ENCODE peak calls at places on chromosomes 12 and 14, in four cellular contexts. One of them, this sample, is unnamed. For H3K36me3 and H3K27me3, the result is how much of the 10 kb centered on the place peaks cover.

GRCh38 chr14:100304825-100305445 is 1.3 kb downstream of the SLC25A29 start:
- DNase-seq in lung: peak
- DNase-seq in effector memory CD4-positive, alpha-beta T cell: peak
- DNase-seq in mesendoderm: peak
- DNase-seq in this sample: peak

GRCh38 chr14:68345738-68346137 is 447.1 kb downstream of the ZFP36L1 start:
- DNase-seq in mesendoderm: no peak
- DNase-seq in lung: no peak
- DNase-seq in effector memory CD4-positive, alpha-beta T cell: no peak
- DNase-seq in this sample: no peak

GRCh38 chr12:42550815-42551214 is 38.7 kb downstream of the PRICKLE1 start:
- DNase-seq in lung: no peak
- DNase-seq in mesendoderm: no peak
- DNase-seq in effector memory CD4-positive, alpha-beta T cell: no peak
- DNase-seq in this sample: no peak

GRCh38 chr12:73935817-73936216 is 601.8 kb upstream of the ATXN7L3B start:
- DNase-seq in effector memory CD4-positive, alpha-beta T cell: no peak
- DNase-seq in lung: no peak
- DNase-seq in mesendoderm: peak
- DNase-seq in this sample: peak

GRCh38 chr12:124480469-124481256 is 86.7 kb downstream of the NCOR2 start:
- DNase-seq in lung: no peak
- DNase-seq in mesendoderm: no peak
- DNase-seq in effector memory CD4-positive, alpha-beta T cell: no peak
- DNase-seq in this sample: peak

GRCh38 chr14:53509227-53509822 is 356.2 kb upstream of the DDHD1 start:
- DNase-seq in mesendoderm: peak
- DNase-seq in effector memory CD4-positive, alpha-beta T cell: no peak
- DNase-seq in lung: no peak
- DNase-seq in this sample: no peak

GRCh38 chr14:71175491-71175890 is 268.2 kb downstream of the PCNX1 start:
- DNase-seq in mesendoderm: no peak
- DNase-seq in effector memory CD4-positive, alpha-beta T cell: no peak
- DNase-seq in lung: no peak
- DNase-seq in this sample: no peak

GRCh38 chr12:114665411-114666181 is 18.4 kb downstream of the TBX3 start:
- DNase-seq in lung: no peak
- DNase-seq in mesendoderm: peak
- DNase-seq in effector memory CD4-positive, alpha-beta T cell: no peak
- DNase-seq in this sample: peak

GRCh38 chr14:28142400-28143015 is 624.1 kb upstream of the FOXG1 start:
- DNase-seq in lung: no peak
- DNase-seq in effector memory CD4-positive, alpha-beta T cell: no peak
- DNase-seq in mesendoderm: peak
- DNase-seq in this sample: peak

GRCh38 chr14:23299986-23300686 is 2.5 kb downstream of the PPP1R3E start:
- DNase-seq in mesendoderm: no peak
- DNase-seq in lung: no peak
- DNase-seq in effector memory CD4-positive, alpha-beta T cell: no peak
- DNase-seq in this sample: no peak

GRCh38 chr12:99278899-99279298 is 368.7 kb upstream of the GARIN6 start:
- DNase-seq in lung: no peak
- DNase-seq in mesendoderm: peak
- DNase-seq in effector memory CD4-positive, alpha-beta T cell: no peak
- DNase-seq in this sample: no peak

GRCh38 chr12:72012874-72013273 is 74.2 kb downstream of the TPH2 start:
- DNase-seq in lung: no peak
- DNase-seq in effector memory CD4-positive, alpha-beta T cell: no peak
- DNase-seq in mesendoderm: no peak
- DNase-seq in this sample: no peak

GRCh38 chr14:92513204-92513965 is at the start of gene RIN3:
- DNase-seq in mesendoderm: peak
- DNase-seq in lung: peak
- DNase-seq in effector memory CD4-positive, alpha-beta T cell: peak
- DNase-seq in this sample: peak

GRCh38 chr12:27245039-27245438 is 953 bp downstream of the STK38L start:
- DNase-seq in lung: no peak
- DNase-seq in effector memory CD4-positive, alpha-beta T cell: no peak
- DNase-seq in mesendoderm: peak
- DNase-seq in this sample: no peak

GRCh38 chr14:57290753-57291152 is 22.0 kb downstream of the AP5M1 start:
- DNase-seq in lung: no peak
- DNase-seq in effector memory CD4-positive, alpha-beta T cell: no peak
- DNase-seq in mesendoderm: no peak
- DNase-seq in this sample: no peak

GRCh38 chr14:52951730-52952481 is 1.1 kb upstream of the FERMT2 start:
- DNase-seq in mesendoderm: peak
- DNase-seq in effector memory CD4-positive, alpha-beta T cell: no peak
- DNase-seq in lung: peak
- DNase-seq in this sample: peak

GRCh38 chr14:64419003-64419402 is 30.9 kb downstream of the MTHFD1 start:
- DNase-seq in effector memory CD4-positive, alpha-beta T cell: no peak
- DNase-seq in lung: no peak
- DNase-seq in mesendoderm: no peak
- DNase-seq in this sample: no peak

GRCh38 chr14:64417771-64418125 is 29.6 kb downstream of the MTHFD1 start:
- DNase-seq in effector memory CD4-positive, alpha-beta T cell: no peak
- DNase-seq in mesendoderm: no peak
- DNase-seq in lung: no peak
- DNase-seq in this sample: no peak

GRCh38 chr14:64416348-64416932 is 28.3 kb downstream of the MTHFD1 start:
- DNase-seq in mesendoderm: no peak
- DNase-seq in effector memory CD4-positive, alpha-beta T cell: no peak
- DNase-seq in lung: no peak
- DNase-seq in this sample: no peak

GRCh38 chr14:64421166-64421565 is 33.0 kb downstream of the MTHFD1 start:
- DNase-seq in mesendoderm: no peak
- DNase-seq in lung: no peak
- DNase-seq in effector memory CD4-positive, alpha-beta T cell: no peak
- DNase-seq in this sample: no peak

DNA sequence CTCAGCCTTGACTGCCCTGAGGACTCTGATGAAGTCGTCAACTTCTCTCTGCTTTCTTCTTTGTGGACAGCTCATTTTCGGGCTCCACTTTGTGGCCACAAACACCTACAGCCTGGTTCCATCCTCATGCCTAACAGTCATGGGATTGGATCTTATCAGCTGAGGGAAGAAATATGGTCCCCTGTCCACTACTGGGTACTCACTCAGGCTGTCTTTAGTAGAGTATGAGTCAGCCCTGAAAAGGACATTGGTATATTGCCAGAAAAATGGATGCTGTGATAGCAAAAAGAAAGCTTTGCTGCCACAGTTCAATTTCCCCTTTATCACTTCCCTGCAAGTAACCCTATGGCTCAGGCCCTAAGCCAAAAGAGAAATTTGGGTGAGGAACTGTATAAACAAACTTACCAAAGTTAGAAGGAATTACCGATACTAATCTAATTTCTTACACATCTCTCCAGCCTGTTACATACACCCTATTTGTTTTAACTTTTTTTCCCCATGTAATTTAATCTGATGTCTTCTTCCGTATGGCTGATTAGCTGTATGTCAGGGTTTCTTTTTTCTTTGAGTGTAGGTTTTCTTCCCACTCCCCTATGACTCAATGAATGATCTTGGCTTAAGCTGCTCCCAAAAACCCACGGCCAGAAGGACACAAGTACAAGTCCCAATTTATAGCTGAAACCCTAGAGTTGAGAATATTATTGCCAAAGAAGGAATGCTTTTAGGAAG is 29.1 kb downstream of the MTHFD1 start:
- DNase-seq in mesendoderm: no peak
- DNase-seq in lung: no peak
- DNase-seq in effector memory CD4-positive, alpha-beta T cell: no peak
- DNase-seq in this sample: no peak
- H3K36me3 ChIP-seq in mesendoderm: under half
- H3K36me3 ChIP-seq in lung: under half
- H3K36me3 ChIP-seq in effector memory CD4-positive, alpha-beta T cell: under half
- H3K36me3 ChIP-seq in this sample: half or more

DNA sequence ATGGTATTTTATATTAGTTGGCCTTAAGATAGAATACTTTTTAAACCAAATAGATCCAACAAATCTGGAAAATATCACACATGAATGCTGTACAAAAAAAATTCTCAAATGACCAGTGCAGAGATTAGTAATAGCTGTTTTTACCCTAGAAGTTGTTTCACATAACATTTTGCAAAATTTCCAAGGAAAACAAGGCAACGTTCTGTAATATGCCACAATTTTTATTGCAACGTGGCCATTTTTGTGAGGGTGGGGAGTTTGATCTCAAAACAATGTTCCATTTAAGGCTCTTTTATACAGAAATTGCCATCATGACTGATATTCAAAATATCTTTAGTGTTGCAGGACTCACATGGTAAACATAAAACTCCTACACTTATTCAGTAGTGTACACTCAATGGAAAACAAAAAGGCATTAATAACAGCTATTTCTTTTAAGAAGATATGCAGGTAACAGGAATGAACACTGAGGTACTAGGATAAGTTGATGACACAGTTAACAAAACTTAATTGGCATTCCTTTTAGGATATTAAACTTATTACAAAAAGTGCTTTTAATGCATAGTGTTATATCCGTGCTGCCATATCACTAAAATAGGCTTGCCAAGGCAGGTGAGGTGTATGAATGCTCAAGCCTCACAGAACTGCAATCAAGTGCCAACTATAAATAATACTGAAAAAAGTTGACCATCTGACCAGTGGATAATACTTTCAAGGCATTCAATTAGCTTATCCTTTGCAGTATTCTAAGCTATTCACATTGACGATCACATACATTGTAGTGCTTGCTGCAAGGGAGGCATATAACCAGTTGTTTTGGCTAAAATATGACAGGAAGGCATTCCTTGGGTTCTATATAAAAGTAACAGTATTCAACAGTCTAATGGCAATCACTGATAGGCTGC is 2.3 kb downstream of the CFL2 start:
- DNase-seq in mesendoderm: no peak
- DNase-seq in lung: no peak
- DNase-seq in effector memory CD4-positive, alpha-beta T cell: no peak
- DNase-seq in this sample: no peak
- H3K4me3 ChIP-seq in mesendoderm: no peak
- H3K4me3 ChIP-seq in lung: no peak
- H3K4me3 ChIP-seq in effector memory CD4-positive, alpha-beta T cell: no peak
- H3K4me3 ChIP-seq in this sample: no peak

GRCh38 chr14:35416108-35416750 is 11.7 kb upstream of the NFKBIA start:
- DNase-seq in lung: no peak
- DNase-seq in mesendoderm: no peak
- DNase-seq in effector memory CD4-positive, alpha-beta T cell: peak
- DNase-seq in this sample: no peak
- H3K27me3 ChIP-seq in lung: under half
- H3K27me3 ChIP-seq in mesendoderm: under half
- H3K27me3 ChIP-seq in effector memory CD4-positive, alpha-beta T cell: under half
- H3K27me3 ChIP-seq in this sample: under half

DNA sequence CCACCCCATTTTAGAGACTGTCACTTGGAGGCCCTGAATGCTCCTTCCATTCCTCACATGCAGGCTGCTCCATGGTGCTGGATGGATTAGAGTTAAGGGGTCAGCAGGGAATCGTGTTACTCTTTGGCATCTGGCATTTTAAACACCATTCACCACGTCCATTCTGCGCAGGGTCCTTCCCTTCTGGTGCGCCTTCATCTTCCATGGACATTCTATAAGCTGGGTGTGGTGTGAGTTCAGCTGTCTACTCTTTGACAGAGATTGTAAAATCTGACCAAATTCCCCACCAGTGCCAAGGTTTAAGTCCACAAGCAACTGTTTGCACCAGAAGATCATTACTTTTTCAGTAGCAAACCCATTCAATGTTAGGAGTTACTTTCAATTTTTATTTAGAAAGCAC is 47.8 kb downstream of the GIT2 start:
- DNase-seq in mesendoderm: no peak
- DNase-seq in lung: no peak
- DNase-seq in effector memory CD4-positive, alpha-beta T cell: no peak
- DNase-seq in this sample: no peak
- H3K36me3 ChIP-seq in mesendoderm: under half
- H3K36me3 ChIP-seq in lung: under half
- H3K36me3 ChIP-seq in effector memory CD4-positive, alpha-beta T cell: under half
- H3K36me3 ChIP-seq in this sample: under half

This sample was measured in H7.